ENCODE peak calls at places on chromosomes 7 and 10, in six cellular contexts. One of them, this sample, is unnamed.
A peak's percentile ranks its signal among the peaks of the same experiment; 100 is the strongest.

GRCh38 chr10:62626096-62626495 is 178.4 kb upstream of the ADO start:
- DNase-seq in GM12878: no peak
- DNase-seq in SK-N-SH: no peak
- DNase-seq in neural progenitor cell: no peak
- DNase-seq in astrocyte: no peak
- DNase-seq in fibroblast of lung: no peak
- DNase-seq in this sample: no peak

GRCh38 chr7:6315786-6316185 is 43.4 kb upstream of the CYTH3 start:
- DNase-seq in neural progenitor cell: no peak
- DNase-seq in astrocyte: no peak
- DNase-seq in SK-N-SH: no peak
- DNase-seq in GM12878: no peak
- DNase-seq in fibroblast of lung: no peak
- DNase-seq in this sample: no peak

GRCh38 chr10:43125881-43126731 is 12.1 kb upstream of the CSGALNACT2 start:
- DNase-seq in fibroblast of lung: no peak
- DNase-seq in neural progenitor cell: no peak
- DNase-seq in GM12878: no peak
- DNase-seq in SK-N-SH: no peak
- DNase-seq in astrocyte: no peak
- DNase-seq in this sample: peak; percentile 63

GRCh38 chr10:124290095-124290795 is 128.5 kb downstream of the OAT start:
- DNase-seq in GM12878: peak; percentile 80
- DNase-seq in neural progenitor cell: no peak
- DNase-seq in fibroblast of lung: peak; percentile 50
- DNase-seq in SK-N-SH: no peak
- DNase-seq in astrocyte: peak; percentile 60
- DNase-seq in this sample: no peak

GRCh38 chr10:51956822-51957221 is 257.4 kb upstream of the CSTF2T start:
- DNase-seq in fibroblast of lung: no peak
- DNase-seq in astrocyte: no peak
- DNase-seq in neural progenitor cell: no peak
- DNase-seq in SK-N-SH: no peak
- DNase-seq in GM12878: no peak
- DNase-seq in this sample: no peak

GRCh38 chr10:58157076-58157766 is 110.5 kb downstream of the IPMK start:
- DNase-seq in neural progenitor cell: no peak
- DNase-seq in SK-N-SH: no peak
- DNase-seq in fibroblast of lung: peak; percentile 98
- DNase-seq in GM12878: no peak
- DNase-seq in astrocyte: peak; percentile 98
- DNase-seq in this sample: no peak

GRCh38 chr10:61211468-61211867 is 241.7 kb downstream of the TMEM26 start:
- DNase-seq in astrocyte: no peak
- DNase-seq in fibroblast of lung: no peak
- DNase-seq in GM12878: no peak
- DNase-seq in SK-N-SH: no peak
- DNase-seq in neural progenitor cell: no peak
- DNase-seq in this sample: no peak

GRCh38 chr7:130845581-130846085 is 111.6 kb upstream of the KLF14 start:
- DNase-seq in fibroblast of lung: peak; percentile 85
- DNase-seq in neural progenitor cell: no peak
- DNase-seq in astrocyte: peak; percentile 85
- DNase-seq in GM12878: no peak
- DNase-seq in SK-N-SH: no peak
- DNase-seq in this sample: no peak

GRCh38 chr10:22047812-22048211 is 44.3 kb upstream of the DNAJC1 start:
- DNase-seq in GM12878: no peak
- DNase-seq in fibroblast of lung: no peak
- DNase-seq in neural progenitor cell: no peak
- DNase-seq in SK-N-SH: no peak
- DNase-seq in astrocyte: no peak
- DNase-seq in this sample: no peak
- H3K9me3 ChIP-seq in GM12878: no peaks in the 10 kb centered on the region
- H3K9me3 ChIP-seq in fibroblast of lung: no peaks in the 10 kb centered on the region
- H3K9me3 ChIP-seq in neural progenitor cell: no peaks in the 10 kb centered on the region
- H3K9me3 ChIP-seq in SK-N-SH: no peaks in the 10 kb centered on the region
- H3K9me3 ChIP-seq in astrocyte: no peaks in the 10 kb centered on the region
- H3K9me3 ChIP-seq in this sample: peaks cover 3% of the 10 kb centered on the region

DNA sequence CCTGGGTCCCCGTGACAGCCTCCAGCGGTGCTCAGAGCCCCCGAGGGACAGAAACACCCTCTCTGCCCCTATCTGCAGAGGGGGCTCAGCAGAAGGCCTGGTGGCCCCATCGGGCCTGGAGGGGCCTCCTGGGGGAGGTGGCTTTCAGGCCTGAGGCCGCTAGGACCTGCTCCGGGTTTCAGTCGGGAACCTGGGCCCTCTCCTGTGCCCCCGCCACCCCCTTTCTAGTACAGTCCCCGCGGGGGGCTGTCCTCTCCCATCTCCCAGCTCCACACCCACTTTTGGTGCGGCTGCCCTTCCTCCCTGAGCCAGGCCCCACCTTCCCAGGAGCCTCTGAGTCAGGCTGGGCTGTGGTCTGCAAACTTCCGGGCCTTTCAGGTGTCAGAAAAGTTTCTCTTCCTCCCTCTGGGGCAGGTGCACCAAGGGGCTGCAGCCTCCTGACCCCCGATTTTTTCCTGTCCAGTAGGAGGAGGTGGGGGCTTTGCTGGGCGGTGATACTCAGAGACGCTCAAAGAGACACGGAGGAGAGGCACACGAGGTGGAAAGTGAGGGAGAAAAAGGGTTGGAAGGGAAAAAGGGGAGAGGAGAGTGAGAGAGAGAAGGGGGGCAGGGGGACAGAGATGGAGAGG is 692 bp downstream of the CARD11 start:
- DNase-seq in SK-N-SH: no peak
- DNase-seq in GM12878: no peak
- DNase-seq in neural progenitor cell: no peak
- DNase-seq in fibroblast of lung: no peak
- DNase-seq in astrocyte: no peak
- DNase-seq in this sample: no peak
- H3K9ac ChIP-seq in SK-N-SH: no peak overlapping the region
- H3K9ac ChIP-seq in GM12878: peak overlapping the region; percentile 78
- H3K9ac ChIP-seq in neural progenitor cell: no peak overlapping the region
- H3K9ac ChIP-seq in fibroblast of lung: no peak overlapping the region
- H3K9ac ChIP-seq in astrocyte: no peak overlapping the region
- H3K9ac ChIP-seq in this sample: no peak overlapping the region

GRCh38 chr10:20175738-20176137 is 359.5 kb downstream of the PLXDC2 start:
- DNase-seq in fibroblast of lung: no peak
- DNase-seq in GM12878: no peak
- DNase-seq in astrocyte: no peak
- DNase-seq in SK-N-SH: no peak
- DNase-seq in neural progenitor cell: no peak
- DNase-seq in this sample: no peak

GRCh38 chr10:20166291-20166690 is 350.1 kb downstream of the PLXDC2 start:
- DNase-seq in neural progenitor cell: peak; percentile 56
- DNase-seq in astrocyte: no peak
- DNase-seq in SK-N-SH: no peak
- DNase-seq in GM12878: no peak
- DNase-seq in fibroblast of lung: no peak
- DNase-seq in this sample: no peak

DNA sequence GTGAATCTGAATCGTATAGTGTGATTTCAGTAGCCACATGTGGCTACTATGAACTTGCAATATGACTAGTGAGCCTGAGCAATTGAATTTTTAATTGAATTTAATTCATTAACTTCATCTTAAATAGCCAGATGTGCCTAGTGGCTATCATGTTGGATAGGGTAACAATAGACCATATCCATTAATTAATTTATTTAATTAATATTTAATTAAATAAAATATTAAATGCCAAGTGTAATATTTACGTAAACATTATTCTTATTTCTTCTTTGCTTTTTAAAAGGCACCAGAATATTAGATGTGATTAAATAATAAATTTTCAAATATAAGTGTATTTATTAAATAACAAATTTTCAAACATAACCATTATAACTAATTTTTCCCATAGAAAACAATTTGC is 354.4 kb downstream of the PLXDC2 start:
- DNase-seq in fibroblast of lung: no peak
- DNase-seq in neural progenitor cell: no peak
- DNase-seq in GM12878: no peak
- DNase-seq in astrocyte: no peak
- DNase-seq in SK-N-SH: no peak
- DNase-seq in this sample: no peak
- H3K9me3 ChIP-seq in fibroblast of lung: no peaks in the 10 kb centered on the region
- H3K9me3 ChIP-seq in neural progenitor cell: no peaks in the 10 kb centered on the region
- H3K9me3 ChIP-seq in GM12878: no peaks in the 10 kb centered on the region
- H3K9me3 ChIP-seq in astrocyte: no peaks in the 10 kb centered on the region
- H3K9me3 ChIP-seq in SK-N-SH: no peaks in the 10 kb centered on the region
- H3K9me3 ChIP-seq in this sample: no peaks in the 10 kb centered on the region

GRCh38 chr10:102403115-102403514 is 7.6 kb downstream of the NFKB2 start:
- DNase-seq in fibroblast of lung: no peak
- DNase-seq in GM12878: no peak
- DNase-seq in neural progenitor cell: no peak
- DNase-seq in SK-N-SH: no peak
- DNase-seq in astrocyte: no peak
- DNase-seq in this sample: peak; percentile 67
- H3K9ac ChIP-seq in fibroblast of lung: no peak overlapping the region
- H3K9ac ChIP-seq in GM12878: no peak overlapping the region
- H3K9ac ChIP-seq in neural progenitor cell: no peak overlapping the region
- H3K9ac ChIP-seq in SK-N-SH: no peak overlapping the region
- H3K9ac ChIP-seq in astrocyte: no peak overlapping the region
- H3K9ac ChIP-seq in this sample: no peak overlapping the region

DNA sequence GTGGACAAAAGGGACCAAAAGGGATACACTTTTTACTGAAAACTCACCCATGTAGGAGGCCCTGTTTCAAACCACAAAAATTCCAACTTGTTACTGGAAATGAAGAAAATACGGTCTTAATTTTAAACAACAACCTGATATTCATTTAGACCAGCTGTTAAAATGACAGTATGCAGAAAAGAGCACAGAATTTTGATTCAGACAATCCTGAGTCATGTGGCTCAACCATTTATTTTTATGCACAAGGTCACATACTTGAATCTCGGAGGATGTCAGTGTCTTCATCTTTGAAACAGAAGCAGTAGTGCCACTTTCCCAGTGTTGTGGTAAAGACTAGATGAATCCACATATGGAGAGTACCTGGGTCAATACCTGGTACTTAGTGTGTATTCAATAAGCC is 426.5 kb upstream of the NFE2L3 start:
- DNase-seq in neural progenitor cell: no peak
- DNase-seq in SK-N-SH: no peak
- DNase-seq in fibroblast of lung: peak; percentile 49
- DNase-seq in astrocyte: no peak
- DNase-seq in GM12878: no peak
- DNase-seq in this sample: no peak
- H3K9me3 ChIP-seq in neural progenitor cell: no peaks in the 10 kb centered on the region
- H3K9me3 ChIP-seq in SK-N-SH: no peaks in the 10 kb centered on the region
- H3K9me3 ChIP-seq in fibroblast of lung: no peaks in the 10 kb centered on the region
- H3K9me3 ChIP-seq in astrocyte: no peaks in the 10 kb centered on the region
- H3K9me3 ChIP-seq in GM12878: no peaks in the 10 kb centered on the region
- H3K9me3 ChIP-seq in this sample: no peaks in the 10 kb centered on the region

GRCh38 chr7:37987732-37988131 is 67.3 kb downstream of the EPDR1 start:
- DNase-seq in neural progenitor cell: no peak
- DNase-seq in fibroblast of lung: no peak
- DNase-seq in GM12878: no peak
- DNase-seq in SK-N-SH: no peak
- DNase-seq in astrocyte: peak; percentile 62
- DNase-seq in this sample: no peak
- H3K9ac ChIP-seq in neural progenitor cell: no peak overlapping the region
- H3K9ac ChIP-seq in fibroblast of lung: no peak overlapping the region
- H3K9ac ChIP-seq in GM12878: no peak overlapping the region
- H3K9ac ChIP-seq in SK-N-SH: no peak overlapping the region
- H3K9ac ChIP-seq in astrocyte: no peak overlapping the region
- H3K9ac ChIP-seq in this sample: no peak overlapping the region

GRCh38 chr10:10530313-10530712 is 487.4 kb upstream of the CELF2 start:
- DNase-seq in fibroblast of lung: peak; percentile 51
- DNase-seq in GM12878: no peak
- DNase-seq in SK-N-SH: no peak
- DNase-seq in neural progenitor cell: no peak
- DNase-seq in astrocyte: no peak
- DNase-seq in this sample: no peak

GRCh38 chr10:10527861-10528562 is 489.7 kb upstream of the CELF2 start:
- DNase-seq in neural progenitor cell: no peak
- DNase-seq in fibroblast of lung: no peak
- DNase-seq in SK-N-SH: no peak
- DNase-seq in astrocyte: no peak
- DNase-seq in GM12878: no peak
- DNase-seq in this sample: no peak

GRCh38 chr10:10532274-10532673 is 485.4 kb upstream of the CELF2 start:
- DNase-seq in SK-N-SH: no peak
- DNase-seq in astrocyte: no peak
- DNase-seq in neural progenitor cell: no peak
- DNase-seq in fibroblast of lung: no peak
- DNase-seq in GM12878: no peak
- DNase-seq in this sample: no peak

GRCh38 chr10:10528563-10528910 is 489.1 kb upstream of the CELF2 start:
- DNase-seq in neural progenitor cell: no peak
- DNase-seq in fibroblast of lung: peak; percentile 63
- DNase-seq in SK-N-SH: no peak
- DNase-seq in GM12878: no peak
- DNase-seq in astrocyte: peak; percentile 18
- DNase-seq in this sample: no peak

DNA sequence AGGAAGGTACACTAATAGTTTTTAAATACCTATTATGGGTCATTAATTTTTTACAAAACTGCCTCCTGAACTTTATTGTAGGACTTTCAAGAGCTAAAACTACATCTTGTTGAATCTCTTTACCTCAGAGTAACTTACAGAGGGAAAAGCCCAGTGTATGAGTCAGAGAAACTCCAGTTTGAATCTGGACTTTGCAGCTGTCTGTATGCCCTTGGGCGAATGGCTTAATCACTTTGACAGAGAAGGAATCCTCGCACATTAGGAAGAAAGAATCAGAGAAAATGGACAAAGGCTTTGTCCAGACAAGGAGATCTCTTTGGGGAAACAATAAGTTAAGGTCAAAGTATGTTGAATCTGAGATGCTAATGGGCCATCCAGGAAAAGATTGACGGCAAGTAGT is 484.3 kb upstream of the CELF2 start:
- DNase-seq in GM12878: no peak
- DNase-seq in fibroblast of lung: no peak
- DNase-seq in SK-N-SH: no peak
- DNase-seq in neural progenitor cell: no peak
- DNase-seq in astrocyte: peak; percentile 7
- DNase-seq in this sample: no peak
- H3K9me3 ChIP-seq in GM12878: no peaks in the 10 kb centered on the region
- H3K9me3 ChIP-seq in fibroblast of lung: no peaks in the 10 kb centered on the region
- H3K9me3 ChIP-seq in SK-N-SH: no peaks in the 10 kb centered on the region
- H3K9me3 ChIP-seq in neural progenitor cell: no peaks in the 10 kb centered on the region
- H3K9me3 ChIP-seq in astrocyte: peaks cover 6% of the 10 kb centered on the region
- H3K9me3 ChIP-seq in this sample: no peaks in the 10 kb centered on the region

This sample was measured in kidney.